ENCODE peak calls at places on chromosomes 12 and 14, in seven cellular contexts. L is A549, D is epithelial cell of esophagus, J is fibroblast of the aortic adventitia, M is type B pancreatic cell, I is thoracic aorta, C is OCI-LY7. X is an unnamed sample.

GRCh38 chr12:11684393-11684792 is 34.9 kb downstream of the ETV6 start:
- DNase-seq in L (no peak), D (peak), J (no peak), M (no peak), I (no peak), C (no peak), X (no peak)

GRCh38 chr12:56202838-56203237 is 13.6 kb upstream of the SMARCC2 start:
- DNase-seq in L (no peak), D (no peak), J (no peak), M (no peak), I (no peak), C (no peak), X (no peak)

GRCh38 chr12:30959778-30960177 is 33.2 kb downstream of the TSPAN11 start:
- DNase-seq in L (no peak), D (no peak), J (no peak), M (no peak), I (no peak), C (no peak), X (no peak)

GRCh38 chr14:64417042-64417770 is 29.1 kb downstream of the MTHFD1 start:
- DNase-seq in L (no peak), D (no peak), J (peak), M (no peak), I (no peak), C (no peak), X (no peak)

GRCh38 chr12:57454566-57455373 is at the start of gene INHBE:
- DNase-seq in L (peak), D (no peak), J (peak), M (no peak), I (no peak), C (peak), X (no peak)

GRCh38 chr12:1575287-1575798 is 19.0 kb downstream of the FBXL14 start:
- DNase-seq in L (no peak), D (no peak), J (peak), M (no peak), I (no peak), C (no peak), X (no peak)

GRCh38 chr12:2373307-2373706 is 320.5 kb downstream of the CACNA1C start:
- DNase-seq in L (no peak), D (no peak), J (no peak), M (no peak), I (no peak), C (no peak), X (no peak)

GRCh38 chr12:126998747-126999285 is 1268.2 kb upstream of the TMEM132C start:
- DNase-seq in L (no peak), D (peak), J (no peak), M (no peak), I (no peak), C (no peak), X (no peak)

GRCh38 chr12:6295187-6295811 is 15.2 kb upstream of the PLEKHG6 start:
- DNase-seq in L (peak), D (peak), J (peak), M (no peak), I (no peak), C (no peak), X (no peak)

GRCh38 chr12:96770239-96770780 is 136.7 kb upstream of the NEDD1 start:
- DNase-seq in L (peak), D (peak), J (no peak), M (no peak), I (no peak), C (no peak), X (no peak)

GRCh38 chr12:101459642-101460346 is 15.3 kb upstream of the SPIC start:
- DNase-seq in L (peak), D (peak), J (peak), M (no peak), I (no peak), C (no peak), X (no peak)

GRCh38 chr12:116525418-116526001 is 33.7 kb upstream of the MAP1LC3B2 start:
- DNase-seq in L (peak), D (peak), J (peak), M (no peak), I (peak), C (no peak), X (no peak)

GRCh38 chr12:131050463-131051154 is 96.9 kb downstream of the ADGRD1 start:
- DNase-seq in L (no peak), D (no peak), J (no peak), M (no peak), I (no peak), C (no peak), X (no peak)

GRCh38 chr12:124207617-124208016 is 87.3 kb upstream of the RFLNA start:
- DNase-seq in L (no peak), D (no peak), J (no peak), M (no peak), I (no peak), C (no peak), X (no peak)

GRCh38 chr14:64572721-64573508 is 23.2 kb downstream of the PPP1R36 start:
- DNase-seq in L (no peak), D (no peak), J (no peak), M (no peak), I (no peak), C (no peak), X (no peak)

GRCh38 chr12:50635857-50636256 is 128.0 kb upstream of the ATF1 start:
- DNase-seq in L (no peak), D (no peak), J (no peak), M (no peak), I (no peak), C (no peak), X (no peak)

GRCh38 chr12:127340381-127340780 is 926.6 kb upstream of the TMEM132C start:
- DNase-seq in L (no peak), D (no peak), J (peak), M (no peak), I (no peak), C (no peak), X (no peak)

GRCh38 chr14:74394549-74394948 is 31.5 kb downstream of the SYNDIG1L start:
- DNase-seq in L (no peak), D (no peak), J (no peak), M (no peak), I (no peak), C (no peak), X (no peak)

GRCh38 chr12:109377139-109377685 is 29.5 kb downstream of the MYO1H start:
- DNase-seq in L (no peak), D (peak), J (no peak), M (no peak), I (no peak), C (no peak), X (no peak)

GRCh38 chr14:72318648-72319047 is 386.4 kb downstream of the RGS6 start:
- DNase-seq in L (peak), D (no peak), J (no peak), M (no peak), I (no peak), C (no peak), X (no peak)

GRCh38 chr12:49352351-49352750 is 5.7 kb downstream of the DNAJC22 start:
- DNase-seq in L (no peak), D (no peak), J (no peak), M (no peak), I (no peak), C (no peak), X (no peak)

GRCh38 chr12:57233357-57234232 is 4.1 kb downstream of the SHMT2 start:
- DNase-seq in L (no peak), D (peak), J (peak), M (no peak), I (no peak), C (no peak), X (no peak)

GRCh38 chr12:132263061-132263360 is 66.4 kb downstream of the GALNT9 start:
- DNase-seq in L (no peak), D (no peak), J (no peak), M (no peak), I (no peak), C (no peak), X (no peak)

GRCh38 chr12:71871116-71871515 is 31.6 kb downstream of the TBC1D15 start:
- DNase-seq in L (no peak), D (peak), J (peak), M (no peak), I (no peak), C (no peak), X (no peak)

GRCh38 chr14:104965561-104966231 is 12.5 kb downstream of the AHNAK2 start:
- DNase-seq in L (no peak), D (no peak), J (no peak), M (no peak), I (no peak), C (no peak), X (no peak)

GRCh38 chr14:96202441-96203094 is 2.1 kb upstream of the BDKRB2 start:
- DNase-seq in L (no peak), D (no peak), J (no peak), M (no peak), I (no peak), C (no peak), X (no peak)

DNA sequence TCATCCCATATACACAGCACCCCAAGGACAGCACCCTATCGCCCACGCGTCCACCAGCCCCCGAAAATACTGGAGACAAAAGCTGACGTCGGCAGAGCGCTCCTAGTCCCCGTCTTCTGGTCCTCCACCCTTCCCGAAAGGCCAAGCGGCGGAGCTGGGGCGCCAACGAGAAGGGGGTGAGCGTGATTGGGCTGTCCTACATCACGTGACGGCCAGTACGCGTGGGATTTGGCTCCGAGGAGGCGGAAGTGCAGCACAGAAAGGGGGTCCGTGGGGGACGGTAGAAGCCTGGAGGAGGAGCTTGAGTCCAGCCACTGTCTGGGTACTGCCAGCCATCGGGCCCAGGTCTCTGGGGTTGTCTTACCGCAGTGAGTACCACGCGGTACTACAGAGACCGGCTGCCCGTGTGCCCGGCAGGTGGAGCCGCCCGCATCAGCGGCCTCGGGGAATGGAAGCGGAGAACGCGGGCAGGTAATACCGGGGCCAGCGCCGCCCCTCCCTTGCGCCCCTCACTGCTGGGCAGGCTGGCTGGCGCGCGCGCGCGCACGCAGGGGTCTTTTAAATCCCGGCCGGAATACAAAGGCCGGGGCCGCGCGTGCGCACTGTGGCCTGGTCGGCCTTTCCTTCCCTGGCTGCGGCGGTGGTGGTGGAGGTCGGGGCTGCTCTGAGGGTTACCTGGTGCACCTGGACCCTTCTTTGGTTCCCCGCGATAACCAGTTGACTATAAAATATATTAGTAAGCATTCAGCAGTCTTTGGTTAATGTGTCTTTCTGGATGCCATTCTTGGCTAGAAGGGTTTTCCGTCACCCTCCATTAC is at the start of gene TDG:
- DNase-seq in L (peak), D (peak), J (peak), M (peak), I (peak), C (peak), X (peak)
- TF ChIP-seq CTCF in L (no peak), D (peak), J (no peak), M (no peak), I (no peak), C (peak), X (no peak)

DNA sequence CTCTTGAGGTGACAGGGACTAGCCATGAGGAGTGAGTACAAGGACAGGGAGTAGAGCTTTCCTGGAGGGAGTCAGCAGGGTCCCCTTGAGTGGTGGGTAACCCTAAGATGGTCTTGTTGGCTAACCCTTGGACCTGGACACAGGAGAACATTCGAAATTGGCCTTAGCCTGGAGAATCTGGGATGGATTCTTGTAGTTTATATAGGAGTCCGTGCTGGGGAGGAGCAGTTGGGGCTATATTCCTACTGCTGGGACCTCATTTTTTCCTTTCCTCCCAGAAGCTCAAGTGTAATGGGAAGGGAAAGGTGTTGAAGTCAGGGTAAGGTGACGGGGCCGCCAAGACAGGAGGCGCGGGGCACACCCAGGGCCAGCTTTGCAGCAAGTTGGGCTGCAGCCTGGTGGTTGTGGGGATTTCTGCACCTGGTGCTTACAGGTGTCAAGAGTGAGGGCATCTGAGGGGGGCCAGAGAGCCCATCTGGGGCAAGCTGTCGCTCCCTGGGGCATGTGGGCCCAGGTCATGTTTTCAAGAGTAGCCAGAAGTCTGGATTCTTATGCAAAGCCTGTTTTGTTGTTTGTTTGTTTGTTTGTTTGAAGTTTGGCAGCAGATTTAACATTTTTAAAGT is 5.1 kb downstream of the BCL7A start:
- DNase-seq in L (no peak), D (no peak), J (no peak), M (no peak), I (no peak), C (peak), X (no peak)
- TF ChIP-seq CTCF in L (no peak), D (no peak), J (no peak), M (no peak), I (no peak), C (peak), X (no peak)

DNA sequence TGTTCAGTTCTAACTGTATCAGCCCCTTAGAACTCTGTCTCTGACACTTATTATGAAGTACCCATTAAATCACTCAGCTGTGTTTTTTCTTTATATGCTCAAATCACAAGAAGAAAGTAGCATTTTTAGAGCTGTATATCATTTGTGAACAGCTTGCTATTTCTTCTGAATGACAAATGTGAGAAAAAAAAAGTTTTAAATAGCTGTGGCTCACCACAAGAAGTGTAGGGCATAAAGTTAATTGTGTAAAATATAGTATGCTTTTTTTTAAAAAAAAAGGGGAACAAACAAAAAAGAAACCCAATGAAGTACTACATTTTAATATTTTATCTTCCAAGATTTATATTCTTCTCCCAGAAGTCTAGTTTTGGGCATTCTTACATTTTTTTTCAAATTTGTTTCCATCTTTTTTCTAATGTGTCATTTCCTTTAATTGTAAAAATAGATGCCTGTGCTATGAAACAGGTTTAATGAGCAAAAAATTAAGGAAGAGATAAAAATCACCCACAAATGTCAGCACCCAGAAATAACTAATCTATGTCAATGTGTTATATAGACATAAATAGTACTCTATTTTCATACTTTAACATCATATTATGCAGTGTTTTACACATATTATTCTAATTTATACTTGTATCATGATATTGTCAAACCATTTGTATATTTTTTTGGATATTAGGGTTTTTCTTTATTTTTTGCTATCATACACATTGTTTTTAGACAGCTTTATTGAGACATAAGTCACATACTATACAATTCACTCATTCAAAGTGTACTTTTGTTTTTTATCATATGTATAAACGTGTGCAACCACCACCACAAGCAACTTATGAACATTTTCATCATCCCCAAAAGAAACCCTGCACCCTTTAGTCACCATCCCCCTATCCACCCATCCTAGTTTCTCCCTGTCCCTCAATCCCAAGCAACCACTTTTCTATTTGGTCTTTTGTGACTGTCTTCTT is 22.4 kb upstream of the LRRK2 start:
- DNase-seq in L (no peak), D (no peak), J (no peak), M (no peak), I (no peak), C (no peak), X (no peak)
- TF ChIP-seq CTCF in L (no peak), D (no peak), J (no peak), M (no peak), I (no peak), C (no peak), X (no peak)

DNA sequence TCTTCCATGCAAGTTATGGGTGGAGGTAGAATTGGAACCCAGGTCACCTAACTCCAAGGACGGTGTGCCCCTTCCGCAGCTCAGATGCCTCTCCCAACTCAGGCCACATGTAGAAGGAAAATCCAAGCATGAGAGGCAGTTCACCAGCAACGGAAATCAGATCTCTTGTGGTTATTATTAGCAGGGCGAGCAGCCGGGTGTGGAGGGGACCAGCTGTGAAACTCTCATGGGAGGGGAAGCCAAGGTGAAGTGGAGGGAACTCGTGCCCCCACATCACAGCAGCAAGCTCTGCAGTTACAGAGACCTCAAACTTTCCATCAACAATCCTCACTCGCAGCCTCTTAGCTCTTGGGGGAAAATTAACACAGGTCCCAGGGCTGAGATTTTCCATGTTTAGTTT is 79.7 kb downstream of the KSR2 start:
- DNase-seq in L (no peak), D (no peak), J (no peak), M (no peak), I (no peak), C (peak), X (no peak)
- TF ChIP-seq CTCF in L (no peak), D (no peak), J (no peak), M (no peak), I (no peak), C (no peak), X (no peak)

GRCh38 chr14:86462193-86462592 is 932.2 kb downstream of the FLRT2 start:
- DNase-seq in L (peak), D (peak), J (peak), M (no peak), I (no peak), C (peak), X (no peak)
- TF ChIP-seq CTCF in L (no peak), D (peak), J (peak), M (peak), I (no peak), C (peak), X (no peak)

DNA sequence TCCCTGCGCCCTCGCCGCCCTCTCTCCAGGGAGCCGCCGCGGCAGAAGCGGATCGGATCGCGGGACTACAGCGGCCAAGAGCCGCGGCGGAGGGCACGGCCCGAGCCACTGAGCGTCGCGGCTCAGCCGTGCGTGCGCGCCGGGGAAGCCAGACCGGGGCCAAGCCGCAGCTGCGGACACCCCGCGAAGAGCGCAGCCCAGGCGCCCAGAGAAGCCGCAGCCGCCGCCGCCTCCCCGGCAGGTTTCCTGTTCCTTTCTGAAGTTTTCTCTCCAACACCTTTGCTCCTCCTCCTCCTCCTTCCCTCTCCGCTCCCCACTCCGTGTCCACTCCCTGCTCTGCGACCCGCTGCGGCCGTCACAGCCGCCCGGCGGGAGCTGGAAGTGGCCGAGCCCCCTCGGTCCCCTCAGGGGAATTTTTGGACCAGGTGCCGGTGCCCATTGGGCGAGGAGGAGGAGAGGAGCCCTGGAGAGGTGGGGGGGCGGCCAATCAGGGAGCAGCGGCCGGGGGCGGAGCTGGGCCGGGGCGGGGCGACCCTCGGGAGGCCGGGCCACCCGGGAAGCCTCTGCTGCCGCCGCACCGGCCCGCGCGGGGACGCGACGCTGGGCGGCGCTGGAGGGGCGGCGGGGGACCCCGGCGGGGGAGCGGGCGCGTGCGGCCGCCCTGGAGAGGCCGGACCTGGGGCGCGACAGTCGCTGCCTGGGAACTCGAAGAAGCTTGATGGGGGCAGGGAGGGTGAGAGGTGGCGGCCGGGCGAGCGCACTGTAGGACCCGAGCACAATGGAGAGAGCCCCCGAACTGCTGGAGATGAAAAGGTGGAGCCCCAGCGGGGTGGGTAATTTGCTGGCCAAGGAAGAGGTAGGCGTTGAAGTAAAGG is at the start of gene ITPR2:
- DNase-seq in L (peak), D (peak), J (peak), M (peak), I (peak), C (peak), X (peak)
- TF ChIP-seq CTCF in L (peak), D (no peak), J (peak), M (peak), I (no peak), C (peak), X (no peak)

GRCh38 chr14:52678591-52678990 is 16.8 kb downstream of the ERO1A start:
- DNase-seq in L (peak), D (peak), J (no peak), M (no peak), I (no peak), C (peak), X (no peak)
- TF ChIP-seq CTCF in L (peak), D (peak), J (peak), M (peak), I (peak), C (peak), X (no peak)